ENCODE peak calls at places on chromosome 6, in six cellular contexts. L is activated naive CD8-positive, alpha-beta T cell treated with anti-CD3 and anti-CD28 coated beads for 36 hours; B is NCI-H446 treated with DMSO at 0.1 percent for 48 hours; K is left cardiac atrium; F is BE2C; S is heart right ventricle. U is an unnamed sample.

GRCh38 chr6:168128631-168129291 is 49.7 kb upstream of the FRMD1 start:
- DNase-seq in L (no peak), B (no peak), K (no peak), F (no peak), S (no peak), U (no peak)

GRCh38 chr6:110875548-110876169 is 1.1 kb downstream of the AMD1 start:
- DNase-seq in L (peak), B (no peak), K (peak), F (peak), S (peak), U (no peak)

GRCh38 chr6:35258858-35259193 is 709 bp upstream of the ZNF76 start:
- DNase-seq in L (no peak), B (no peak), K (peak), F (peak), S (no peak), U (no peak)

GRCh38 chr6:111566873-111567517 is 38.7 kb downstream of the TRAF3IP2 start:
- DNase-seq in L (no peak), B (no peak), K (no peak), F (peak), S (no peak), U (peak)

GRCh38 chr6:50840814-50841192 is 22.1 kb downstream of the TFAP2B start:
- DNase-seq in L (no peak), B (no peak), K (no peak), F (no peak), S (no peak), U (no peak)

GRCh38 chr6:30882764-30883475 is 1.4 kb upstream of the DDR1 start:
- DNase-seq in L (no peak), B (no peak), K (no peak), F (no peak), S (no peak), U (no peak)

GRCh38 chr6:143838395-143838794 is 4.7 kb upstream of the LTV1 start:
- DNase-seq in L (no peak), B (no peak), K (no peak), F (no peak), S (no peak), U (no peak)

GRCh38 chr6:12929678-12930077 is 213.1 kb downstream of the PHACTR1 start:
- DNase-seq in L (no peak), B (no peak), K (no peak), F (no peak), S (no peak), U (no peak)

GRCh38 chr6:136920216-136920857 is 1.8 kb upstream of the SLC35D3 start:
- DNase-seq in L (peak), B (no peak), K (no peak), F (no peak), S (no peak), U (no peak)

GRCh38 chr6:166515072-166515810 is 71.2 kb downstream of the RAMACL start:
- DNase-seq in L (peak), B (no peak), K (peak), F (peak), S (no peak), U (no peak)

GRCh38 chr6:90326404-90327057 is 29.9 kb upstream of the BACH2 start:
- DNase-seq in L (peak), B (no peak), K (no peak), F (no peak), S (no peak), U (no peak)